ENCODE peak calls at places on chromosome 12, in five cellular contexts. K, P, M, Y and S are unnamed samples.

GRCh38 chr12:25130741-25131188 is 64.2 kb downstream of the DNAI7 start:
- DNase-seq in P (no peak), Y (peak), M (no peak), K (no peak), S (no peak)

GRCh38 chr12:130435826-130436225 is 98.1 kb downstream of the PIWIL1 start:
- DNase-seq in P (no peak), K (no peak), M (no peak), Y (no peak), S (no peak)

GRCh38 chr12:56599797-56600196 is 30.3 kb downstream of the BAZ2A start:
- DNase-seq in P (no peak), K (no peak), M (no peak), Y (no peak), S (no peak)

GRCh38 chr12:124379938-124380754 is 85.3 kb downstream of the RFLNA start:
- DNase-seq in P (no peak), Y (peak), K (no peak), M (peak), S (no peak)

GRCh38 chr12:49357099-49357678 is 10.1 kb upstream of the SPATS2 start:
- DNase-seq in P (no peak), Y (peak), K (no peak), M (no peak), S (no peak)

GRCh38 chr12:51482808-51483532 is 58.3 kb downstream of the SLC4A8 start:
- DNase-seq in K (no peak), Y (no peak), M (no peak), P (no peak), S (no peak)

GRCh38 chr12:121543786-121544185 is 37.0 kb downstream of the KDM2B start:
- DNase-seq in K (no peak), Y (no peak), P (no peak), M (no peak), S (no peak)

GRCh38 chr12:3680919-3681594 is 71.9 kb downstream of the CRACR2A start:
- DNase-seq in K (no peak), M (peak), P (no peak), Y (peak), S (no peak)

GRCh38 chr12:57796996-57797395 is 14.4 kb downstream of the TSFM start:
- DNase-seq in M (no peak), K (no peak), Y (no peak), P (no peak), S (no peak)

GRCh38 chr12:46472893-46473633 is 100.5 kb upstream of the SLC38A2 start:
- DNase-seq in Y (peak), M (peak), K (no peak), P (no peak), S (no peak)

GRCh38 chr12:95473947-95474817 is at the start of gene METAP2:
- DNase-seq in M (peak), K (peak), P (peak), Y (peak), S (peak)
- TF ChIP-seq CTCF in M (no peak), K (no peak), P (no peak), Y (no peak), S (no peak)

GRCh38 chr12:30965613-30965985 is 39.1 kb downstream of the TSPAN11 start:
- DNase-seq in Y (no peak), M (no peak), P (peak), K (no peak), S (no peak)
- TF ChIP-seq CTCF in Y (peak), M (no peak), P (peak), K (peak), S (no peak)

DNA sequence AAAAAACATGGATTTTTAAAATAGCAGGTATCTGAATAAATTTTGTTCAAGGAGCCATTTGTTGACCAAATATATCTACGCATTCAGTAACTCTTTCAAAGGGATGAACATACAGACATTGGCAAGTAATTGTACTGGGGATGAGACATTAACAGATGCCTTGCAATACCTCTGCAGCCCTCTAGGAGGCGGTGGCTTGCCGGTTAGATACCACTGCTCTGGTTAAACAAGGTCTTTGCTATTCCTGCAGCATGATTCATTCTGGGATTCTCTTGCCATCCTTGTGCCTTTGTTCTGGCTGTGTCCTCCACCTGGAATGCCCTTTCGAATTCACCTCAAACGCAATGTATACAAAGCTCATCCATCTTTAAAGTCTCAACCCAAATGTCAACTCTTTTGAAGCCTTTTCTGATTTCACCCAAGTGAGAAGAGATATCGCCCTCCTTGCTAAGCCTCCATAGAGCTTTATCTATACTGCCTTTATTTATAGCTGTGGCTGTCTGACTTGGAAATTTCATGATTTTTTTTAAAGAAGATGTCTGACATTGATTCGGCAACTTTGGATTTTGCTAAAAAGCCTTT is 131.0 kb upstream of the SRRM4 start:
- DNase-seq in M (no peak), P (peak), K (peak), Y (peak), S (no peak)
- TF ChIP-seq CTCF in M (peak), P (peak), K (peak), Y (peak), S (peak)

GRCh38 chr12:62732861-62733427 is 202.0 kb downstream of the PPM1H start:
- DNase-seq in K (no peak), P (no peak), Y (peak), M (no peak), S (no peak)
- TF ChIP-seq CTCF in K (no peak), P (no peak), Y (no peak), M (no peak), S (no peak)

GRCh38 chr12:26629864-26630263 is 203.1 kb downstream of the ITPR2 start:
- DNase-seq in K (no peak), Y (no peak), P (no peak), M (peak), S (no peak)
- TF ChIP-seq CTCF in K (no peak), Y (no peak), P (peak), M (no peak), S (no peak)

DNA sequence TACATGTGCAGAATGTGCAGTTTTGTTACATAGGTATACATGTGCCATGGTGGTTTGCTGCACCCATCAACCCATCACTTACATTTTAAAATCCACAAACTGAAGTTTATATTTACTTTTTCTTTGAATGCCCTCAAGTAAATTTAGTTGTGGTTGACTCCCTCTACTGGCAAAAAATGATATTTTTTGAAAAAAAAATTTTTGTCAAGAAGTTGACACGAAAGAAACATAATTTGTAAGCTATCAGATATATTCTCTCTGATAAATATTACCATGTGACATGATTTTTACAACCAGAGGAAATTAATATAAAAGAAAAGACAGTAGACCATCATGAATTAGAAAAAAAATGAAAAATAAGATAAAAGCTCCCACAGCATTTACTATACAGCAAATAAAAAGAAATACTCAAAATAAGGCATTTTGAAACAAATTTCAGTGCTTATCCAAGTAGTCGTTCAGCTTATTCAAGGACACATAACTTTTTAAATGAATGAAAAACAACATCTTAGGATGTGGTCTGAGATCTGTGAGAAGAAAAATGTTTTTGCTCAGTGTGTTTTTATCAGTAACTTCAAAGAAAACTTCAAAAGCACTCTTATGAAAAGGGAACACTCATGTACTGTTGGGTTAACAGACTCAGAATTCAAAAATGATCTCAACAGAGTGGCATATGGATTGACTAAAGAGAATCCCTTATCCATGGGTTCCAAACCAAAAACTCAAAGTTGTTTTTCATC is 30.0 kb upstream of the GRIP1 start:
- DNase-seq in P (no peak), Y (peak), K (no peak), M (no peak), S (no peak)
- TF ChIP-seq CTCF in P (peak), Y (no peak), K (peak), M (peak), S (peak)

GRCh38 chr12:32084017-32084688 is 22.5 kb upstream of the BICD1 start:
- DNase-seq in K (no peak), Y (no peak), M (no peak), P (no peak), S (no peak)

GRCh38 chr12:32087301-32087700 is 19.3 kb upstream of the BICD1 start:
- DNase-seq in Y (no peak), P (no peak), K (no peak), M (no peak), S (no peak)

GRCh38 chr12:32080435-32080834 is 26.2 kb upstream of the BICD1 start:
- DNase-seq in Y (no peak), M (no peak), P (no peak), K (no peak), S (no peak)

GRCh38 chr12:32083489-32083888 is 23.2 kb upstream of the BICD1 start:
- DNase-seq in K (no peak), M (no peak), P (no peak), Y (peak), S (no peak)

GRCh38 chr12:32084753-32085152 is 21.9 kb upstream of the BICD1 start:
- DNase-seq in Y (no peak), K (no peak), P (no peak), M (no peak), S (no peak)
- TF ChIP-seq CTCF in Y (no peak), K (no peak), P (peak), M (no peak), S (no peak)

GRCh38 chr12:64670039-64670438 is 59.7 kb downstream of the RASSF3 start:
- DNase-seq in P (no peak), M (no peak), K (no peak), Y (no peak), S (no peak)
- TF ChIP-seq CTCF in P (no peak), M (no peak), K (peak), Y (no peak), S (no peak)

DNA sequence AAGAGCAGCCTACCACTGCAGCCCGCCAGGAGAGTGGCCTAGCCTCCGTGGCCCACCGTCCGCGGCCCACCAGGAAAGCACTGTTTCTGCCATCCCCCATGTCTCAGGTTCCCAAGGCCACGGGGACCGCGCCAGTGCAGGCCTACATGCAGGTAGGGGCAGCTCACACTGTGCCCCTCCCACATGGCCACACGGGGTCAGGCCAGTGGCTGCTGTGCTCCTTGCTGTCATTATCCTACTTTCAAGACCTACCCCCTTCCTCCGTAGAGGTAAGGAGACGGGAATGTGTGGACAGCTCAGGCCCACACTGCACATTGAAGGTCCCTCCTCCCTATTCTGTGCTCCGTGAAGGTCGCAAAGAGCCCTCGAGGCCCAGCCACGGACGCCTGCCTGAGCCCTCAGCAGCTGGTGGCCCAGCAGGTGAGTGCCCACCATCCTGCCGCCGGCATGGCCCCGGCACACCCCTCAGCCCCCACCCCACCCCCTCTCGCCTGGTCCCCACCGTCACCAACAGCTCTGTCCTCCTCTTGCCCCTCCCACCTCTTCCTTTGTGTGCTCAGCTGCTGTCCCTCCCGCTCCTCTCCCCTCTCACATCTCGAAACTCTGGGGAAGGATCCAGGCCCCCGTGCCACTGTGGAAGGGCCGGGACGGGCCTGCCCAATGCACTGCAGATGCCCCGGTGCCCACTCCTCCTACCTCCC is 10.0 kb downstream of the DDX51 start:
- DNase-seq in M (no peak), K (no peak), Y (no peak), P (peak), S (no peak)
- TF ChIP-seq CTCF in M (no peak), K (no peak), Y (no peak), P (peak), S (no peak)

DNA sequence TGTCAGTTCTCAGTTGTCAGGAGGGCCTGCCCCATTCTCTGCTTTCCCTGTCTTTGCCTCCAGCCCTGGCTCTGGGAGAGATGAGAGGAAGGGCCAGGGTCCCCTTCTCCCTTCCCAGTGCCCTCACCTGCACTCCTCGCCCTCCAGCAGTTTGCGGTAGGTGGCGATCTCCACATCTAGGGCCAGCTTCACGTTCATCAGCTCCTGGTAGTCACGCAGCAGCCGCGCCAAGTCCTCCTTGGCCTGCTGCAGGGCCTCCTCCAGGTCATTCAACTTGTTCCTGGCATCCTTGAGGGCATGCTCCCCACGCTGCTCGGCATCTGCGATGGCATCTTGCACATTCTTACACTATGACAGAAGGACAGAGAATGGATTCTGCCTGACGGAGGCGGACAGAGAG is 5.4 kb downstream of the KRT2 start:
- DNase-seq in M (no peak), Y (no peak), K (no peak), P (peak), S (no peak)
- TF ChIP-seq CTCF in M (no peak), Y (no peak), K (no peak), P (peak), S (no peak)